ENCODE peak calls at places on chromosomes 6 and 20, in seven cellular contexts. G is mesenchymal stem cell, Y is neuronal stem cell, O is IMR-90, P is H1, U is H9, A is trophoblast cell. V is an unnamed sample.

GRCh38 chr6:151229401-151230276 is 10.1 kb upstream of the AKAP12 start:
- DNase-seq in A (peak; percentile 60), G (no peak), O (no peak), Y (no peak), P (no peak), U (no peak), V (peak; percentile 63)

GRCh38 chr6:35299674-35300073 is 2.1 kb downstream of the DEF6 start:
- DNase-seq in A (no peak), G (no peak), O (no peak), Y (no peak), U (no peak), P (no peak), V (no peak)

GRCh38 chr20:50575869-50576720 is 65.9 kb downstream of the PTPN1 start:
- DNase-seq in O (peak; percentile 51), A (peak; percentile 72), G (peak; percentile 72), U (peak; percentile 76), Y (peak; percentile 24), P (peak; percentile 74), V (peak; percentile 64)

GRCh38 chr6:39892490-39893129 is 41.7 kb downstream of the MOCS1 start:
- DNase-seq in P (peak; percentile 83), A (peak; percentile 68), U (peak; percentile 74), O (peak; percentile 69), Y (peak; percentile 44), G (peak; percentile 70), V (peak; percentile 72)

GRCh38 chr6:34696189-34696738 is 303 bp downstream of the ILRUN start:
- DNase-seq in Y (no peak), P (no peak), A (peak; percentile 49), G (peak; percentile 74), O (peak; percentile 21), U (no peak), V (peak; percentile 49)

GRCh38 chr6:12311106-12311505 is 20.9 kb downstream of the EDN1 start:
- DNase-seq in P (peak; percentile 27), G (no peak), A (no peak), O (no peak), Y (no peak), U (no peak), V (peak; percentile 47)

GRCh38 chr6:110392727-110393126 is 22.6 kb downstream of the DDO start:
- DNase-seq in U (peak; percentile 50), O (no peak), A (no peak), G (no peak), P (no peak), Y (no peak), V (peak; percentile 31)

GRCh38 chr20:9903048-9903651 is 64.3 kb upstream of the PAK5 start:
- DNase-seq in P (peak; percentile 60), A (no peak), O (no peak), U (peak; percentile 55), Y (peak; percentile 35), G (peak; percentile 3), V (peak; percentile 57)

GRCh38 chr20:39271205-39271604 is 309.1 kb downstream of the DHX35 start:
- DNase-seq in O (no peak), Y (no peak), G (no peak), P (no peak), A (no peak), U (no peak), V (peak; percentile 44)

GRCh38 chr6:124441430-124441829 is 520.8 kb upstream of the RNF217 start:
- DNase-seq in U (no peak), O (no peak), Y (no peak), A (no peak), P (no peak), G (no peak), V (no peak)

GRCh38 chr20:1313236-1313964 is 15.5 kb downstream of the SDCBP2 start:
- DNase-seq in O (peak; percentile 71), A (peak; percentile 82), G (peak; percentile 80), Y (peak; percentile 81), P (peak; percentile 91), U (peak; percentile 72), V (peak; percentile 77)

GRCh38 chr6:149065658-149066556 is 251.6 kb upstream of the TAB2 start:
- DNase-seq in P (no peak), O (no peak), A (peak; percentile 24), Y (no peak), U (no peak), G (no peak), V (no peak)

GRCh38 chr20:36493801-36494114 is 47.6 kb upstream of the MYL9 start:
- DNase-seq in Y (no peak), A (no peak), G (no peak), P (no peak), U (no peak), O (peak; percentile 78), V (no peak)

GRCh38 chr20:33940701-33941100 is 53.0 kb upstream of the RALY start:
- DNase-seq in O (no peak), G (no peak), A (no peak), Y (no peak), P (no peak), U (no peak), V (no peak)

DNA sequence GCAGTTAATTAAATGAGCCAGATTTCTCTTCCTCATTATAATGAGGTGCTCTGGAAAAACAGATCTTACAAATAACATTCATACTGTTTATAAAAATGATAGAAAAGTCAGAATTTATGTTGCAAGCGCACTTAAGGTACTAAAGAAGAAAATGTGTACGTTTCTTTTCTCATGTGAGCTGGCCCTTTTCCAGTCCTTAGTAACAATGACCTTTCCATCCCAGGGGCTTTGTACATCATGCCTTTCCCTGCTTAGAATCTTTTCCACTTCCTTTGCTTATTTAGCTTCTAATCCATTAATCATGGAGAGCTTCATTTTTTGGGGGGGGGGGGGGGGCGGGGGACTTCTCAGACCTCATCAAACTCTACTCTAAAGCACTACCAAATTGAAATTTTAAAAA is 4.8 kb downstream of the FBXO5 start:
- DNase-seq in U (no peak), Y (no peak), O (peak; percentile 46), A (no peak), P (no peak), G (peak; percentile 50), V (no peak)
- H3K4me1 ChIP-seq in U (no peaks in the 10 kb centered on the region), Y (peaks cover 27% of the 10 kb centered on the region), O (peaks cover 5% of the 10 kb centered on the region), A (peaks cover 2% of the 10 kb centered on the region), P (peaks cover 8% of the 10 kb centered on the region), G (peaks cover 2% of the 10 kb centered on the region), V (peaks cover 2% of the 10 kb centered on the region)

GRCh38 chr6:75147512-75147911 is 58.3 kb downstream of the COL12A1 start:
- DNase-seq in U (no peak), G (no peak), A (no peak), O (peak; percentile 81), Y (no peak), P (no peak), V (no peak)
- H3K4ac ChIP-seq in U (no peak overlapping the region), G (no peak overlapping the region), A (no peak overlapping the region), O (no peak overlapping the region), Y (no peak overlapping the region), P (no peak overlapping the region), V (no peak overlapping the region)

GRCh38 chr6:36855750-36856149 is 16.5 kb upstream of the CPNE5 start:
- DNase-seq in P (no peak), U (peak; percentile 12), A (no peak), G (no peak), Y (no peak), O (no peak), V (no peak)

GRCh38 chr6:36858407-36858981 is 16.1 kb downstream of the PPIL1 start:
- DNase-seq in O (peak; percentile 77), G (peak; percentile 86), Y (no peak), U (peak; percentile 86), P (peak; percentile 77), A (no peak), V (peak; percentile 63)

GRCh38 chr6:36853325-36853724 is 14.1 kb upstream of the CPNE5 start:
- DNase-seq in G (peak; percentile 90), U (no peak), P (no peak), A (peak; percentile 96), O (peak; percentile 90), Y (no peak), V (no peak)

GRCh38 chr6:36857325-36857724 is 17.3 kb downstream of the PPIL1 start:
- DNase-seq in Y (no peak), P (no peak), U (no peak), G (no peak), O (no peak), A (no peak), V (no peak)

DNA sequence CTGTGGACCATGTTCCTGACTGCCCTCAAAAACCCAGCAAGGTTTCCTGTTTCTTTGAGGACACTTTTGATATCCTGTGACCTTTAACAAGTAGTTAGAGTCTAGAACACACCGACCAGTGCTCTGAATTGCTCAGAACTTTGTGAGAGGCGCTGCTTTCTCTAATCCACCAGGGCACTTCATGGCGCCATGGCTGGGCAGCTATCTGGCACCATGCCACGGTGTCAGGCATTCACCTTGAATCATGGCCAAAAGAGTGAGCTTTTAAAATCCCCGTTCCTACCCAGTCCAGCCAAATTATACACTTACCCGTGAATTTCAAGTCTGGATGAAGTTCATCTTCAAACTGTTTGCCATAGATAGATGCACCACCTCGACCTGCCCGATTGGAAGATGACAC is 17.0 kb upstream of the CPNE5 start:
- DNase-seq in O (no peak), Y (no peak), A (no peak), U (peak; percentile 14), G (no peak), P (no peak), V (no peak)
- H3K23ac ChIP-seq in O (peak overlapping the region; percentile 43), Y (no peak overlapping the region), A (no peak overlapping the region), U (no peak overlapping the region), G (no peak overlapping the region), P (no peak overlapping the region), V (no peak overlapping the region)

GRCh38 chr6:137426007-137426689 is 68.0 kb downstream of the OLIG3 start:
- DNase-seq in Y (no peak), P (no peak), O (no peak), A (no peak), U (no peak), G (no peak), V (no peak)

GRCh38 chr6:137427670-137428290 is 66.4 kb downstream of the OLIG3 start:
- DNase-seq in A (peak; percentile 18), O (no peak), U (no peak), Y (no peak), G (no peak), P (no peak), V (no peak)

GRCh38 chr6:137432054-137432545 is 62.1 kb downstream of the OLIG3 start:
- DNase-seq in Y (no peak), A (no peak), O (no peak), U (no peak), G (no peak), P (no peak), V (no peak)

GRCh38 chr6:137434640-137435039 is 59.6 kb downstream of the OLIG3 start:
- DNase-seq in Y (no peak), P (no peak), O (no peak), U (no peak), G (no peak), A (no peak), V (no peak)

GRCh38 chr6:137430954-137431353 is 63.2 kb downstream of the OLIG3 start:
- DNase-seq in P (no peak), A (no peak), Y (no peak), O (no peak), U (no peak), G (no peak), V (no peak)
- H3K4me1 ChIP-seq in P (no peaks in the 10 kb centered on the region), A (no peaks in the 10 kb centered on the region), Y (no peaks in the 10 kb centered on the region), O (no peaks in the 10 kb centered on the region), U (no peaks in the 10 kb centered on the region), G (no peaks in the 10 kb centered on the region), V (no peaks in the 10 kb centered on the region)

GRCh38 chr20:61192254-61192950 is 59.7 kb upstream of the CDH4 start:
- DNase-seq in A (no peak), P (no peak), O (no peak), Y (no peak), G (no peak), U (no peak), V (no peak)
- H3K4ac ChIP-seq in A (no peak overlapping the region), P (no peak overlapping the region), O (no peak overlapping the region), Y (no peak overlapping the region), G (no peak overlapping the region), U (no peak overlapping the region), V (no peak overlapping the region)

V was measured in mesendoderm.